ENCODE peak calls at places on chromosomes 13 and 19, in eight cellular contexts. G is adrenal gland, I is stomach, K is tibial nerve, S is heart left ventricle, M is breast epithelium, E is ovary, C is IMR-90. Q is an unnamed sample.

GRCh38 chr13:38537026-38537425 is 149.9 kb upstream of the FREM2 start:
- DNase-seq in G (no peak), I (no peak), K (no peak), S (no peak), M (no peak), E (no peak), C (no peak), Q (no peak)

GRCh38 chr13:47025791-47026419 is 129.1 kb upstream of the HTR2A start:
- DNase-seq in G (peak), I (no peak), K (no peak), S (no peak), M (no peak), E (no peak), C (no peak), Q (no peak)

GRCh38 chr13:28458604-28459003 is 36.3 kb downstream of the FLT1 start:
- DNase-seq in G (no peak), I (no peak), K (no peak), S (no peak), M (no peak), E (no peak), C (no peak), Q (no peak)

GRCh38 chr13:45310341-45311138 is 30.4 kb downstream of the TPT1 start:
- DNase-seq in G (no peak), I (no peak), K (no peak), S (no peak), M (no peak), E (no peak), C (no peak), Q (no peak)

GRCh38 chr19:58252102-58252685 is 23.5 kb downstream of the ZNF544 start:
- DNase-seq in G (no peak), I (no peak), K (no peak), S (no peak), M (no peak), E (no peak), C (no peak), Q (no peak)

GRCh38 chr13:83881031-83881727 is 1.1 kb downstream of the SLITRK1 start:
- DNase-seq in G (no peak), I (no peak), K (no peak), S (no peak), M (no peak), E (no peak), C (no peak), Q (no peak)

GRCh38 chr19:42370667-42371066 is 19.4 kb downstream of the CNFN start:
- DNase-seq in G (no peak), I (no peak), K (no peak), S (no peak), M (no peak), E (no peak), C (no peak), Q (no peak)

GRCh38 chr13:23433171-23434153 is at the start of gene SACS:
- DNase-seq in G (no peak), I (no peak), K (no peak), S (no peak), M (no peak), E (no peak), C (peak), Q (peak)

GRCh38 chr13:23709521-23709920 is 139.3 kb downstream of the TNFRSF19 start:
- DNase-seq in G (no peak), I (no peak), K (no peak), S (no peak), M (no peak), E (no peak), C (peak), Q (no peak)

GRCh38 chr19:33047422-33047821 is 17.3 kb downstream of the RHPN2 start:
- DNase-seq in G (no peak), I (peak), K (no peak), S (no peak), M (no peak), E (no peak), C (no peak), Q (no peak)

GRCh38 chr13:106381083-106381482 is 154.4 kb downstream of the EFNB2 start:
- DNase-seq in G (no peak), I (peak), K (no peak), S (no peak), M (no peak), E (no peak), C (peak), Q (no peak)

GRCh38 chr19:47766670-47767069 is 11.8 kb upstream of the SELENOW start:
- DNase-seq in G (no peak), I (no peak), K (no peak), S (no peak), M (no peak), E (no peak), C (no peak), Q (no peak)

GRCh38 chr13:50757021-50757420 is 86.5 kb downstream of the DLEU7 start:
- DNase-seq in G (no peak), I (no peak), K (no peak), S (no peak), M (no peak), E (no peak), C (no peak), Q (no peak)

GRCh38 chr13:103012611-103013010 is 53.6 kb downstream of the SLC10A2 start:
- DNase-seq in G (no peak), I (no peak), K (no peak), S (no peak), M (no peak), E (no peak), C (no peak), Q (no peak)

GRCh38 chr13:38013676-38014075 is 144.1 kb upstream of the TRPC4 start:
- DNase-seq in G (no peak), I (no peak), K (no peak), S (no peak), M (no peak), E (no peak), C (no peak), Q (no peak)

GRCh38 chr13:67125681-67126080 is 104.5 kb downstream of the PCDH9 start:
- DNase-seq in G (no peak), I (no peak), K (no peak), S (no peak), M (no peak), E (no peak), C (no peak), Q (no peak)

GRCh38 chr19:49497790-49498106 is 1.5 kb downstream of the RPS11 start:
- DNase-seq in G (no peak), I (no peak), K (no peak), S (no peak), M (no peak), E (no peak), C (no peak), Q (no peak)

GRCh38 chr19:49498475-49498874 is 2.2 kb downstream of the RPS11 start:
- DNase-seq in G (no peak), I (no peak), K (no peak), S (no peak), M (no peak), E (no peak), C (no peak), Q (no peak)

GRCh38 chr19:49496574-49497008 is 357 bp downstream of the RPS11 start:
- DNase-seq in G (no peak), I (no peak), K (no peak), S (no peak), M (no peak), E (no peak), C (no peak), Q (no peak)

GRCh38 chr19:49499030-49499670 is 2.9 kb downstream of the RPS11 start:
- DNase-seq in G (peak), I (no peak), K (no peak), S (no peak), M (no peak), E (no peak), C (no peak), Q (no peak)

DNA sequence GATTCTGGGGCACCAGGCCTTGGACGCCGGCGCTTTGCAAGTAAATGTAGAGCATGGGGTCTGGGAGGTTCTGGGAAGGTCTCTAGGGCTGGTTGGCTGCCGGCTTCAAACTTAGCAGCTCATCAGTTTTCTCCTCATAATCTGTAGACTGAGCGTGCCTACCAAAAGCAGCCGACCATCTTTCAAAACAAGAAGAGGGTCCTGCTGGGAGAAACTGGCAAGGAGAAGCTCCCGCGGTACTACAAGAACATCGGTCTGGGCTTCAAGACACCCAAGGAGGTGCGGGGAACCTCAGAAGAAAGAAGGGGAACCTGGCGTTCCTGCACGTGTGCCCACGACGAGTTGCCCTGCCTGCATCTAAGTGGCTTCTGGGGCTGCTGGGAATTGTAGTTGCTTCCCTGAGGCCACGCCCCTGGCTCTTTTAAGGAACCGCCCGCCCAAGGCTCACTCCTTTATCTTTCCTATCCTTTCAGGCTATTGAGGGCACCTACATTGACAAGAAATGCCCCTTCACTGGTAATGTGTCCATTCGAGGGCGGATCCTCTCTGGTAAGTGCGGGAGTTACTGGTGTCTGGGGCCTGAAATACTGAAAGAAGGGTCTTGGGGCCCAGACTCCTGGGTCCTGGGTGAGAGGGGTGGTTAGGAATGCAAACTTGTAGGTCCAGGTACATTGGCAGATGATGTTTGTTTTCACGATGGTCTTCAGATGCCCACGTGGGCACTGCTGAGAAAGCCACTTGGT is 984 bp downstream of the RPS11 start:
- DNase-seq in G (peak), I (peak), K (peak), S (peak), M (no peak), E (no peak), C (peak), Q (peak)
- TF ChIP-seq POLR2A in G (peak), I (no peak), K (peak), S (no peak), M (no peak), E (no peak), C (peak), Q (peak)

GRCh38 chr13:113782472-113782871 is 23.4 kb downstream of the TMEM255B start:
- DNase-seq in G (no peak), I (peak), K (no peak), S (no peak), M (no peak), E (peak), C (no peak), Q (no peak)
- H3K27ac ChIP-seq in G (no peak), I (no peak), K (no peak), S (no peak), M (no peak), E (no peak), C (no peak), Q (no peak)

GRCh38 chr19:23273594-23274412 is 23.6 kb upstream of the ZNF724 start:
- DNase-seq in G (peak), I (peak), K (peak), S (peak), M (peak), E (peak), C (peak), Q (peak)
- TF ChIP-seq POLR2A in G (peak), I (peak), K (peak), S (peak), M (peak), E (peak), C (peak), Q (peak)

GRCh38 chr19:5434970-5435641 is 20.1 kb upstream of the ZNRF4 start:
- DNase-seq in G (peak), I (no peak), K (no peak), S (no peak), M (no peak), E (no peak), C (peak), Q (no peak)

GRCh38 chr19:5436101-5436947 is 18.9 kb upstream of the ZNRF4 start:
- DNase-seq in G (no peak), I (no peak), K (no peak), S (no peak), M (no peak), E (peak), C (peak), Q (no peak)

GRCh38 chr19:5432687-5433086 is 22.5 kb upstream of the ZNRF4 start:
- DNase-seq in G (no peak), I (no peak), K (no peak), S (no peak), M (no peak), E (no peak), C (no peak), Q (no peak)

GRCh38 chr19:5435642-5436017 is 19.6 kb upstream of the ZNRF4 start:
- DNase-seq in G (no peak), I (no peak), K (no peak), S (no peak), M (no peak), E (no peak), C (no peak), Q (no peak)

DNA sequence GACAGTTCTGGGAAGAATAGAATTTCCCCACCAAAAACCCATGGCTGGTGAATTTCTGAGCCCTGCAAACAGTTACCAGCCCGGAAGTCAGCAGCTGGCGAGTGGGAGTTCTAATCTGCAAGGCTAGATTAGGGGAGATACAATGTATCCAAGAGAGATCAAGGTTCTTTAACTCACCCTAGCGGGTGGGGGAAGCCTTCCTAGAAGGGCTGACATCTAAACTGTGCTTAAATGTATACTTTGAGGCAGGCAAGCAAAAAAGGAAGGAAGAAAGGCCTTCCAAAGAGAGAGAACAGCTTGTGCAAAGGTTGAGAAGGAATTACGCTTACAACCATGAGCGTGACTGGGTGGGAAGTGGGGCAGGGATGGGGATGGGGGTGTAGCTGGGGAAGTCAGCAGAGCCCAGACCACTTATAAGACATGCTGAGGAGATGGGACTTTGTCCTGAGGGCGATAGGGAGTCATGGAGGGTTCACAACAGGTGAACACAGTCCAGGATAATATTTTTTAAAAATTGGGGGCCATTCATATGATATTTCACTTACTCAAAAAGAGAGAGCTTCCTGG is 20.8 kb upstream of the ZNRF4 start:
- DNase-seq in G (no peak), I (no peak), K (no peak), S (no peak), M (no peak), E (no peak), C (no peak), Q (no peak)
- H3K27ac ChIP-seq in G (no peak), I (no peak), K (no peak), S (no peak), M (no peak), E (no peak), C (no peak), Q (no peak)

GRCh38 chr19:39434123-39435076 is 1.3 kb downstream of the RPS16 start:
- DNase-seq in G (no peak), I (no peak), K (no peak), S (no peak), M (no peak), E (no peak), C (no peak), Q (no peak)

GRCh38 chr19:39438270-39438934 is 2.7 kb upstream of the RPS16 start:
- DNase-seq in G (no peak), I (no peak), K (no peak), S (no peak), M (no peak), E (no peak), C (peak), Q (no peak)

GRCh38 chr19:39436350-39436716 is 584 bp upstream of the RPS16 start:
- DNase-seq in G (no peak), I (no peak), K (no peak), S (no peak), M (no peak), E (no peak), C (no peak), Q (no peak)

GRCh38 chr19:39433480-39434079 is 2.2 kb downstream of the RPS16 start:
- DNase-seq in G (no peak), I (no peak), K (no peak), S (no peak), M (no peak), E (no peak), C (no peak), Q (no peak)

GRCh38 chr19:39435499-39436349 is at the start of gene RPS16:
- DNase-seq in G (peak), I (peak), K (peak), S (peak), M (peak), E (peak), C (peak), Q (peak)
- TF ChIP-seq POLR2A in G (peak), I (peak), K (peak), S (peak), M (peak), E (peak), C (peak), Q (peak)

DNA sequence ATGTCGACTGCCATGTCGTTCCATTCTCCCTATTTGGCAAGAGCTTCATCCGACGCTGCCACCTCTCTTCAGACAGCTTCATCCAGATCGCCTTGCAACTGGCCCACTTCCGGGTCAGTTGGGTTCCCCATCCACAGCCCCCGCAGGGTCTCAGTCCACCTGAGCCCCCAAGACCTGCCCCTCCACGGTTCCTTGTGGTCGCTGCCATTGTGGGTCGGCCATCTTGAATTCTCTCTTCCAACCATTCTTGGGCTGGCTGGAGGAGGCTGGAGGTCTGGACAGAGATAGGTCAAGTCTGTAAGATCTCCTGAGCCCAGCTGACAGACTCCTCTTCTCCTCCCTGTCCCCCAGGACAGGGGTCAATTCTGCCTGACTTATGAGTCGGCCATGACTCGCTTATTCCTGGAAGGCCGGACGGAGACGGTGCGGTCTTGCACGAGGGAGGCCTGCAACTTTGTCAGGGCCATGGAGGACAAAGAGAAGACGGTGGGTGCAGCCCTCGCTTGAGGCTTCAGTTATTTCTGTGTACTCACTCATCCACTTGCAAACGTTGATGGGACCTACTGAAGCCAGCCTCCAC is 19.5 kb downstream of the CPT1C start:
- DNase-seq in G (no peak), I (no peak), K (no peak), S (no peak), M (no peak), E (no peak), C (peak), Q (no peak)
- H3K27ac ChIP-seq in G (no peak), I (no peak), K (no peak), S (no peak), M (no peak), E (no peak), C (no peak), Q (no peak)

DNA sequence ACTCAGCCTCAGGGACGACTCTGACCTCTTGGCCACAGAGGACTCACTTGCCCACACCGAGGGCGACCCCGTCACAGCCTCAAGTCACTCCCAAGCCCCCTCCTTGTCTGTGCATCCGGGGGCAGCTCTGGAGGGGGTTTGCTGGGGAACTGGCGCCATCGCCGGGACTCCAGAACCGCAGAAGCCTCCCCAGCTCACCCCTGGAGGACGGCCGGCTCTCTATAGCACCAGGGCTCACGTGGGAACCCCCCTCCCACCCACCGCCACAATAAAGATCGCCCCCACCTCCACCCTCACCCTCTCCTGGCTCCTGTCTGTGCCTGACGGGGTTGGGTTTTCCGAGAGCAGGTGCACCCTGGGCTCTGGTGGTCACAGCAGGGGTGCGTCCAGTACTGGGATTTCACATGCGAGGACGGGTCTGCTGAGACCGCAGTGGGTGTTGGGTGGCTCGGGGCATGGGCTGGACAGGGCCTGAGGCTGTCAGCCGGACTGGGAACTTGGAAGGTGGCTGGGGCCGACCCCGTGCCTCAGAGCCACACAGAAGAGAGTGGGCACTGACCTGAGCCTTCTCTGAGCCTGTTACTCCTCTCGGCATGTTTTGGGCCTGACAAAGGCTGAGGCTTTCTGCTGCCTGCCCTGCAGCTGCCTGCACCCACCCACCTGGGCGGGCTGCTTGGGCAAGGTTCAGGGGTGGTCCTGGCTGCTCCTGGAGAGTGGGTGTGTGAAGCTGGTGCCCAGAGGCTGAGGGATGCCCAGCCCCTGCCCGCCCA is 6.3 kb upstream of the HCN2 start:
- DNase-seq in G (no peak), I (no peak), K (no peak), S (no peak), M (no peak), E (no peak), C (no peak), Q (no peak)
- TF ChIP-seq POLR2A in G (no peak), I (no peak), K (no peak), S (no peak), M (no peak), E (no peak), C (no peak), Q (no peak)

DNA sequence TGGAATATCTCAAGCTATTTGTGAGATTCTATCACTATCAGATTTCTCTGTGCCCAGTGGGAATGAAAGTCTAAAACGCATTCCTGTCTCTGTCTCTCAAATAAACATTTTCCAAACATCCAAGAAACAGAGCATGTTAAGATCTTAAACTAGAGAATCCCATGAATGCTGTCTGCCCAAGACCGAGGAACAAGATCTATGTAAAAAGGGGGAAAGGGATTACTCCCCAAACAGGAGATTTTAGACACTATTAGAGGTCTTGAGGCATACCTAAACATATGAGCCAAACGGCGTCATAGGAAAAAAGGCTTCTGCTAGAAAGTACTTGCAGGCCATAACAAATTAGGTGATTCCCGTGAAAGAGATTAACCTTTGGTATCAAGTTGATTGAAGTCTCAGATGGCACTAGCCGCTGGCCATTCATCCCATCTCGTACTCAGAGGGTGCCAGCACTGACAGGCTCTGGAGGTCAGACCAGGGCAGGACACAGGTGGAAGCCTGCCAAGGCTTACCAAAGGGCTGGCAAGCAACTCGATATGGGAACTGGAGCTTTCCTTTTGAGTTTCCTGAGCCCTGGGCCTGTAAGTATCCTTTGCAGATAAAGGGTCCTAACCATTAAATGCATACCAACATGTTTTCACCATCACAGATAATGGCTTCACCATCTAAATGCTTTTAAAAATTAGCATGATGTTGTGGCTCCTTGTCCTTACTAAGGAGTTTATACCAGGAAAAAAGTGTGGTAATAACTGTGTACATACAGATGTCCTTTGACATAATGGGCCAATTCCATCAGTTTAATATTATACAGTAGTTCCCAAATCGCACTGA is 225.2 kb downstream of the FOXO1 start:
- DNase-seq in G (peak), I (peak), K (peak), S (peak), M (peak), E (peak), C (no peak), Q (peak)
- H3K27ac ChIP-seq in G (no peak), I (no peak), K (peak), S (peak), M (peak), E (no peak), C (no peak), Q (peak)

GRCh38 chr19:54151362-54152035 is 8.0 kb downstream of the LENG1 start:
- DNase-seq in G (no peak), I (no peak), K (no peak), S (no peak), M (no peak), E (no peak), C (no peak), Q (no peak)
- TF ChIP-seq POLR2A in G (no peak), I (no peak), K (no peak), S (no peak), M (no peak), E (no peak), C (no peak), Q (no peak)